ENCODE peak calls at places on chromosomes 4 and X, in four cellular contexts. C is Panc1, Y is upper lobe of left lung, J is heart right ventricle. O is an unnamed sample.

GRCh38 chr4:61805979-61806378 is 605.9 kb downstream of the ADGRL3 start:
- DNase-seq in C (no peak), Y (no peak), J (no peak), O (no peak)

GRCh38 chr4:2685541-2685940 is 70.6 kb downstream of the TNIP2 start:
- DNase-seq in C (no peak), Y (no peak), J (no peak), O (no peak)

GRCh38 chrX:9794495-9794894 is 8.3 kb downstream of the SHROOM2 start:
- DNase-seq in C (no peak), Y (no peak), J (no peak), O (no peak)

GRCh38 chrX:129478516-129478915 is 44.8 kb downstream of the SMARCA1 start:
- DNase-seq in C (no peak), Y (no peak), J (no peak), O (no peak)

GRCh38 chr4:76589872-76590846 is 155.1 kb downstream of the SHROOM3 start:
- DNase-seq in C (no peak), Y (peak), J (peak), O (no peak)

GRCh38 chr4:54742636-54743399 is 85.1 kb downstream of the KIT start:
- DNase-seq in C (no peak), Y (no peak), J (no peak), O (no peak)

GRCh38 chrX:56000169-56000568 is 232.0 kb upstream of the KLF8 start:
- DNase-seq in C (no peak), Y (no peak), J (peak), O (no peak)

GRCh38 chrX:101108293-101108692 is 10.3 kb downstream of the CENPI start:
- DNase-seq in C (no peak), Y (no peak), J (no peak), O (no peak)

GRCh38 chr4:168098257-168098717 is 6.0 kb downstream of the ANXA10 start:
- DNase-seq in C (peak), Y (no peak), J (no peak), O (no peak)

GRCh38 chrX:102155806-102156179 is at the start of gene BEX5:
- DNase-seq in C (no peak), Y (peak), J (peak), O (no peak)

GRCh38 chrX:125205084-125205917 is 114.4 kb upstream of the TEX13C start:
- DNase-seq in C (no peak), Y (no peak), J (peak), O (no peak)

GRCh38 chrX:48854898-48855297 is 19.5 kb upstream of the PCSK1N start:
- DNase-seq in C (no peak), Y (no peak), J (no peak), O (no peak)

GRCh38 chr4:164935363-164935762 is 42.1 kb downstream of the TRIM61 start:
- DNase-seq in C (no peak), Y (no peak), J (no peak), O (no peak)

GRCh38 chrX:107935200-107935599 is 47.0 kb downstream of the TEX13B start:
- DNase-seq in C (peak), Y (no peak), J (no peak), O (no peak)

GRCh38 chr4:153901220-153901619 is 112.3 kb upstream of the SFRP2 start:
- DNase-seq in C (no peak), Y (no peak), J (no peak), O (no peak)

GRCh38 chr4:120921456-120922389 is 803 bp downstream of the PRDM5 start:
- DNase-seq in C (no peak), Y (peak), J (peak), O (no peak)

GRCh38 chr4:120920666-120921065 is 1.9 kb downstream of the PRDM5 start:
- DNase-seq in C (no peak), Y (no peak), J (no peak), O (no peak)

GRCh38 chr4:120918092-120918491 is 4.4 kb downstream of the PRDM5 start:
- DNase-seq in C (no peak), Y (no peak), J (no peak), O (no peak)

GRCh38 chr4:120918788-120919187 is 3.7 kb downstream of the PRDM5 start:
- DNase-seq in C (no peak), Y (peak), J (peak), O (no peak)

DNA sequence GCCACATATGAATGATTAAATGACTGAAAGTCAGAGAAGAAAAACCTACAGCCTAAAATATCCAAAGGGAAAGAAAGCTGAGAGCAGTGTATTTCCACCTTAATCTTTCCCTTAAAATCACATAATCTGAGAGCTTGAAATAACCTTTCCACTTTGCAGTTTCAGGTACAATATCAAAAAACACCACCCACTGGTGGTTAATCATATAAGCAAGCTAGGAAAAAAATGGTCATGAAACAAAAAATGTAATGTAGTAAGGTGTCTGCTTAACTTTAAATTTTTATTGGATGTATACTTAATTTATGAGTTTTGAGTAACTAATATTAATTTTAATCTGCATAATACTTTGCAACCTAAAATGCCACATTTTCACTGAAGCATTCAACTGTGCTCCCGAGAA is 3.2 kb downstream of the PRDM5 start:
- DNase-seq in C (no peak), Y (no peak), J (no peak), O (no peak)
- TF ChIP-seq CTCF in C (no peak), Y (no peak), J (no peak), O (peak)

GRCh38 chr4:137075586-137075985 is 456.7 kb downstream of the PCDH18 start:
- DNase-seq in C (no peak), Y (no peak), J (no peak), O (no peak)

GRCh38 chr4:137069473-137069872 is 462.8 kb downstream of the PCDH18 start:
- DNase-seq in C (no peak), Y (no peak), J (no peak), O (no peak)

GRCh38 chr4:137065306-137065705 is 467.0 kb downstream of the PCDH18 start:
- DNase-seq in C (no peak), Y (no peak), J (no peak), O (no peak)

DNA sequence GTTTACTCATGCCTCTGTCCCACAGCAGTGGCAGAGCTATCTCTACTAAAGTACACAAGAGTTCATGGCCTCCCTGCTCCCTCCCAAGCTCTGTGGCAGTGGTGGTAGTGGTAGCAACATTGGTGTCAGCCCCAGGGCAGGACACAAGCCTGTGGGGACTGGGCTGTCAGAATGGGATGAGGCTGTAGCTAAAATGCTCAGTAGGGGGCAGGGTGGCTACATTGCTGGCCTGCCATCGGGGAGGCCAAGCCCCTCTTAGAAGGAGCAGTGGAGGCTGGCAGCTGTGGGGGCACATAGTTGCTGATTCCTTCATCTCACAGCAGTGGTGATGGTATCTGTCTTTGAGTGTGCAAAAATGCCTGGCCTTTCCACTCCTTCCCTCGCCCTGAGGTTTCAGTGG is 461.7 kb downstream of the PCDH18 start:
- DNase-seq in C (no peak), Y (no peak), J (no peak), O (no peak)
- TF ChIP-seq CTCF in C (no peak), Y (no peak), J (no peak), O (no peak)

DNA sequence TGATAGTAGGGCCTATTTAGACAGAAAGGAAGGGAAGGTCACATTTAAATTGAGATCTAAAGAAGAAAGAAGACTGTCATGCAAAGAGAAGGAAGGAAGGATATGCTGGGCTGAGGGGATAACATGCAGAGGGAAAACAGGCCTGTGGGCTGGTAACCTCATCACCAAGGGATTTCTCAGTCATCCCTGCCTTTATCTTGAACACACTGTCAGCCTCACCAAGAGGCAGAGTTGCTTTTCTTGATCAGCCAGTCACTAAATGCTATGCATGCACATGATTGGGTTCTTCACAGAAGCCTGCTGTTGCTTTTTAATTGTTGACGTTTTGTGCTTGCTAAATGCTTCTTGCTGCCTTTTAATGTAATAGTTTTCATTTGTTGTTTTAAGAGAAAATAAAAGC is 113.0 kb downstream of the ARHGAP24 start:
- DNase-seq in C (no peak), Y (no peak), J (no peak), O (no peak)
- TF ChIP-seq CTCF in C (no peak), Y (no peak), J (no peak), O (no peak)

DNA sequence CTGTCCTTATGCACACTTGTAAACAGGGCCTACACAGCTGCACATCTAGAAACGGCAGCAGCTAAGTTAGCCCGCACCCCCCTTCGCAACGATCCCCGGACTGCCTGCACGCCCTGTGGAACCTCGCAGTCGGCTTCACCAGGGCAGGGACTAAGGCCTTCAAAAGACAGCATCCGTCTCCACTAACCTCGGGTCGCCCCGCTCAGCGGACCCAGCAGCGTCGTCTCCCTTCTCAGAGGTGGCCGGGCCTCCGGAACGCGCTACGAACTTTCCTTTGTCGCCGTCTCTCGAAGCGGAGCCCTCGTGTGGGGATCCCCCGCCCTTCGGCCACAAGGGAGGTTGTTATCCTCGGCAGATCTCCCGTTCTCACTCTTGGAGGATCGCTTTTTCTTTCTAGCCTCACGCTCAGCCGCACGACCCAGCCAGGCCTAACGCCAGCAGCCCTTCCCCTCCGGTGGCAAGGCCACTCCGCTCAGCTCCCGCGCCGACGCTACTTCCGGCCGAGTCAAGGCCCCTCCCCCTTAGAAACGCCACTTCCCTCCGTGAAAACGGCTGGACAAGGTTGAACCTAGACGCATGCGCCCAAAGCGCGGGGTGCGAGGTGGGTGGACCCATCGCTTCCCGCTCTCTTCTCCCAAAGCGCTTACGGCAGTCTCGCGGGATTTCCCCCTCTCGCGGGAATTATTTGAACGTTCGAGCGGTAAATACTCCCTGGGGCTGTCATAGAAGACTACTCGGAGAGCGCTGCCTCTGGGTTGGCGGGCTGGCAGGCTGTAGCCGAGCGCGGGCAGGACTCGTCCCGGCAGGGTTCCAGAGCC is at the start of the genes DCAF16 and NCAPG:
- DNase-seq in C (peak), Y (peak), J (peak), O (peak)
- TF ChIP-seq CTCF in C (no peak), Y (peak), J (no peak), O (no peak)

GRCh38 chr4:176563591-176563990 is 229.1 kb downstream of the VEGFC start:
- DNase-seq in C (no peak), Y (no peak), J (no peak), O (no peak)
- TF ChIP-seq CTCF in C (peak), Y (no peak), J (peak), O (peak)

DNA sequence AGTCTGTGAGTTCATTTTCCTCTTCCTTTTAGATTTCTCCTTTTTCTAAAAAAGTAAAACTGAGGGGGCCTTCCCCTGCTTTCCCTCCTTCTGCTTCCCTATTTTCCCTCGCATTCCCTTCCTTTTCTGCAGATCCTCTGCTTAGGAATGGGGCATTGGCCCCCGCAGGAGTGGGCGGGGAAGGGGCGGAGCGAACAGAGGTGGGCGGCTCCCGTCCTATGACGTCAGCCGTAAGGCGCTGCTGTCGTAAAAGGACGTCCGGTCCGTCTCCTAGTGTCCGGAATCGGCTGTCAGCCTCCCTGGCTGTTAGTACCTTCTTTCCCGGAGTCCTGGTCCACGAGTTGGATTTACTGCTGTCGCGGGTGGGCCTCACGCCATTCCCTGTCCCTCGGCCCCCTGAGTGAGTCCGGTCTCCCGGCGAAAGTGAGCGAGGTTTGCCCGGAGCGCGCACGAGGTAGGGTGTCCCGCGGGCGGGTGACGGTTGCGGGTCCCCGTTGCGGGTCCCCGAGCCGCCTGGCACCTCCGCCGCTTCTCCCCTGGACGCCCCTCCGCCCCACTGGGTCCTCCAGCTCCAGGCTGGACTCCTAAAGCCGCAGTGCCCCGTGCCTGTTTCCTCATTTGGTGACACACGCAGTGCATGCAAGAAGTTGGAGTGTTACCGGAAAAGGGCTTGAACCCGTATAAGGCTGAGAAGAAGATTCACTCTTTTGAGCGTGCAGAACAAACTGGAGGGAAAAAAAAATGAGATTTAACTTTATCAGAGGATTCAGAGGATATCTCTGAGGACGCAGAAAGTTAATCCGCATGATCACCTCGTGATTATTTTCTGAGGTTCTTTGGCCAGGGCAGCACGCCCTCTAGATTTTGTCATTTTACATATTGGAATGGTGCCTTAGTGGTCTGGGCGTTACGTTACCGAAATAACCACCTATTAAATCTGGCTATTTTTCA is at the start of gene ZNF330:
- DNase-seq in C (peak), Y (peak), J (peak), O (peak)
- TF ChIP-seq CTCF in C (peak), Y (peak), J (peak), O (peak)

DNA sequence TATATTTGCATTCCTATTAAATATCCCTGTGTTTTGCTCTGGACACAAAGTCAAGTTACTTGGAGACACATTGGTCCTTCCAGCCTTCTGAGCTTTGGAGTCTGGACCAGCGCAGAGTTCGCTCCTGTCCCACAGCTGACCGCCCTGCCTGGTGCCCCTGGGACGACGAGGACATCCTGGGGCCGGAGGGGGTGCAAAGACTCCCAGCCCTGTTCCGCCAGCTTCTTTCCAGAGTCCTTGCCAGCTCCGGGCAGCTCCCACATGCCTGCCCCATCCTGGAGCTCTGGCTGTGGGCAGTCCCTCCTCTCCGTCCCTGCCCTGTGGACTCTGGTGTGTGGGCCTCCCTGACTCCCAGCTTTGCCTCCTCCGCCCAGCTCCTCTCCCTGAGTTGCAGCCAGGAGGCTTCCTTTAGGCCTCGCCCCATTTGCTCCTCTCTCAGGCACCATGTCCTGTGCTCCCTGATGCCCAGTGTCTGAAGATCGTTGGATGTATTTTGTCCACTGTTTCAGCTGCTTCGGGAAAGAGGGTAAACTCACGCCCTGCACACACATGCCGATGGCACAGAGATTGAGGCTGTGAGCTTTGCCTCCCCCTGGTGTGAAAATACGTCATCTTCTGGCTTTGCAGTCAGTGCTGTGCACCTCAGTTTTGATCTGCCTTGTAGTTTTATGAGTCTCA is 4.9 kb upstream of the PCGF3 start:
- DNase-seq in C (no peak), Y (no peak), J (no peak), O (no peak)
- TF ChIP-seq CTCF in C (no peak), Y (no peak), J (no peak), O (no peak)

DNA sequence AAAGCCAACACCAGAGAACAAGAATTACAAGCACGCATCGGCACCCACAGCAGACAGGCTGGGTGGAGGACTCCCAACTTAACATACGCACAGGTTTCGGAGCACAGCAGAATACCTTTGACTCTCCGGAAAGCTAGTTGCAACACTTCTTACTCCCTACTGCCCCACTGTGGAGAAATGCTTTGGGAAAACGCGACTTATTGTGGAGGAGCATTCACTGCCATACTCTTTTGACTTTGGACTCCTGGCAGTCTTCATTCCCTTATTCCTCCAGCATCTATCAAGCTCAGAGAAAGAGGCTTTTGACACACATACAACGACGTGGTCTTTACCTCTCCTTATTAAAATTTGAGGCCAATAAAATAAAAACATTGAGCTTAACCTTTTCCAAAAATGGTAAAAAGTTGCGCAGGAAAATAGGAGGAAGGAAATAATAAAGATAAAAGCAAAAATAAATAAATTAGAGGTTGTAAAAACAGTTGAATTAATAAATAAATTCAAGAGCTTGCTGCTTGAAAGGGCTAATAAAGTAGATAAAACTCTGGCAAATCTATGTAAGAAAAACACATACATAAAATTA is 41.4 kb upstream of the GPC3 start:
- DNase-seq in C (peak), Y (peak), J (peak), O (no peak)
- TF ChIP-seq CTCF in C (peak), Y (peak), J (peak), O (peak)

GRCh38 chr4:69377562-69377961 is 97.3 kb downstream of the UGT2B28 start:
- DNase-seq in C (no peak), Y (no peak), J (no peak), O (no peak)
- TF ChIP-seq CTCF in C (no peak), Y (no peak), J (no peak), O (no peak)

GRCh38 chrX:135463937-135464336 is 42.2 kb downstream of the SMIM10L2A start:
- DNase-seq in C (no peak), Y (no peak), J (no peak), O (no peak)
- TF ChIP-seq CTCF in C (peak), Y (peak), J (peak), O (no peak)

O was measured in D721Med.